ENCODE peak calls at places on chromosome 19, in seven cellular contexts. I is mucosa of descending colon, Z is thoracic aorta, U is A673, X is breast epithelium, M is left lung, C is astrocyte. G is an unnamed sample.

GRCh38 chr19:39641773-39642172 is 13.9 kb upstream of the LGALS16 start:
- DNase-seq in Z (no peak), M (no peak), U (no peak), I (no peak), C (no peak), X (no peak), G (no peak)

GRCh38 chr19:798415-799075 is 1.3 kb downstream of the PTBP1 start:
- DNase-seq in C (no peak), M (no peak), U (no peak), X (no peak), I (peak; percentile 81), Z (no peak), G (no peak)

GRCh38 chr19:1090731-1091543 is 4.2 kb downstream of the POLR2E start:
- DNase-seq in C (no peak), M (no peak), Z (no peak), I (no peak), U (no peak), X (no peak), G (no peak)

GRCh38 chr19:55650602-55651230 is 2.7 kb downstream of the CCDC106 start:
- DNase-seq in X (no peak), C (no peak), M (no peak), U (no peak), Z (no peak), I (no peak), G (no peak)

GRCh38 chr19:48934837-48935236 is 1.3 kb downstream of the DHDH start:
- DNase-seq in U (no peak), M (no peak), X (no peak), I (no peak), C (no peak), Z (no peak), G (no peak)

GRCh38 chr19:3586124-3586626 is 897 bp downstream of the GIPC3 start:
- DNase-seq in Z (no peak), I (no peak), X (no peak), C (no peak), U (peak; percentile 57), M (no peak), G (no peak)

GRCh38 chr19:23283925-23284324 is 33.7 kb upstream of the ZNF724 start:
- DNase-seq in I (peak; percentile 80), U (peak; percentile 38), X (peak; percentile 61), M (no peak), C (peak; percentile 5), Z (no peak), G (no peak)

GRCh38 chr19:48713041-48713863 is 6.3 kb downstream of the MAMSTR start:
- DNase-seq in Z (no peak), X (no peak), U (no peak), I (no peak), C (no peak), M (no peak), G (no peak)

GRCh38 chr19:40737102-40737644 is 13.1 kb downstream of the ACTMAP start:
- DNase-seq in X (no peak), I (no peak), Z (no peak), C (no peak), M (no peak), U (no peak), G (no peak)

GRCh38 chr19:37074819-37075362 is 3.3 kb upstream of the ZNF420 start:
- DNase-seq in X (no peak), C (no peak), U (no peak), I (no peak), M (no peak), Z (no peak), G (no peak)

GRCh38 chr19:37078717-37079032 is 442 bp downstream of the ZNF420 start:
- DNase-seq in M (no peak), I (no peak), Z (no peak), U (no peak), X (no peak), C (no peak), G (no peak)

GRCh38 chr19:37077615-37077928 is 661 bp upstream of the ZNF420 start:
- DNase-seq in C (no peak), Z (no peak), M (no peak), X (no peak), I (no peak), U (peak; percentile 6), G (peak; percentile 13)

GRCh38 chr19:37079238-37079637 is 1.0 kb downstream of the ZNF420 start:
- DNase-seq in C (no peak), M (no peak), I (no peak), U (no peak), Z (no peak), X (no peak), G (no peak)

DNA sequence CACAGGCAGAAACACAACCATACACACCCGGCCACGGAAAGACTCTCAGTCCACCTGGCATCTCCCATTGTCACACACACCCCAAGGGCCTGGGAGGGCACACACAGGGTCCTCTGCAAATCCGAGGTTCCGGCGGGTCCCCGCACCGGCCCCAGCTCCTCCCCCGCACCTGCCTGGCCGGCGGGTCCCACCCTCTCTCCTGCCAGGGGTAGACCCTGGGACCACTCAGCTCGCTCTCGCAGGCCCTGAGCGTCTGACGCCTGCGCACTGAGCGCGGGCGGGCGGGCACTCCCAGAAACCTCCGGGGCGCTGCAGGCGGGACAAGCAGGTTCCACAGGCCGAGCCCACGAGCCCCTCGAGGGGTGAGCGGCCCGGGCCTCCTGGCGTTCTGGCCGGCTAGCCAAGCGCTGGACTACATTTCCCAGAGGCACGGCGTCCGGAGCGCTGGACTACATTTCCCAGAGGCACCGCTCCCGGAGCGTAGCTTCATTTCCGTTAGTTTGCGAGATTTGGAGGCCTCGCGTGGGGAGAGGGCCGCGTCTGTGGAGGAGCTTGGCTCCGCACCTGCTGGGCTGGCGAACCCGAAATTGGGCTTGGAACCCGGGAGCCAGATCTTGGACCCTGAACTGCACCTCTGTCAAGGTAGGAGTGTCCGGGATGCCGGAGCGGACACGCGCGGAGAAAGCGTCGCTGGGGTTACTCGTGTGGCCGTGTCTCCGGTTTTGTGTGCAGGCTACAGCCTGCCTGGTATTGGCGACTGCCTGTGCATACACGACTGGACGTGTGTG is at the start of gene ZNF420:
- DNase-seq in X (peak; percentile 91), Z (peak; percentile 73), C (peak; percentile 93), U (peak; percentile 94), I (peak; percentile 96), M (peak; percentile 95), G (peak; percentile 72)
- H3K4me3 ChIP-seq in X (peak within 1 kb of the TSS; percentile 79), Z (peak within 1 kb of the TSS; percentile 83), C (peak within 1 kb of the TSS; percentile 97), U (peak within 1 kb of the TSS; percentile 86), I (peak within 1 kb of the TSS; percentile 65), M (peak within 1 kb of the TSS; percentile 63), G (peak within 1 kb of the TSS; percentile 91)

DNA sequence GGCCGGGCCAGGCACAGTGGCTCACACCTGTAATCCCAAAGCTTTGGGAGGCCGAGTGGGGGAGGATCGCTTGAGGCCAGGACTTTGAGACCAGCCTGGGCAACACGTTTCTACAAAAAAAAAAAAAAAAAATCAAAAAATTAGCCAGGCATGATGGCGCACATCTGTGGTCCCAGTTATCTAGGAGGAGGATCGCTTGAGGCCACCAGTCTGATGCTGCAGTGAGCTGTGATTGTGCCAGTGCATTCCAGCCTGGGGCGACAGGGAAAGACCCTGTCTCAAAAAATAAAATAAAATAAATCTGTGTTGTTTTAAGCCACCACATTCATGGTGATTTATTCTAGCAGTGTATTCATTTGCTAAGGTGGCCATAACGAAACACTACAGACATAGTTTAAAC is 4.1 kb upstream of the DACT3 start:
- DNase-seq in M (no peak), X (no peak), Z (no peak), I (no peak), C (no peak), U (no peak), G (no peak)
- H3K4me3 ChIP-seq in M (no peak overlapping the region), X (no peak overlapping the region), Z (no peak overlapping the region), I (no peak overlapping the region), C (no peak overlapping the region), U (no peak overlapping the region), G (no peak overlapping the region)

GRCh38 chr19:53102701-53103140 is 501 bp downstream of the ZNF160 start:
- DNase-seq in Z (no peak), M (peak; percentile 40), U (peak; percentile 23), I (no peak), C (peak; percentile 10), X (no peak), G (no peak)
- H3K4me3 ChIP-seq in Z (peak overlapping the region; percentile 100), M (peak overlapping the region; percentile 77), U (peak overlapping the region; percentile 96), I (peak overlapping the region; percentile 63), C (peak overlapping the region; percentile 97), X (peak overlapping the region; percentile 79), G (peak overlapping the region; percentile 99)

GRCh38 chr19:2282062-2282861 is at the start of gene PEAK3:
- DNase-seq in Z (no peak), I (peak; percentile 66), U (no peak), C (peak; percentile 27), M (peak; percentile 91), X (no peak), G (no peak)
- H3K4me3 ChIP-seq in Z (peak within 1 kb of the TSS; percentile 58), I (no peak within 1 kb of the TSS), U (no peak within 1 kb of the TSS), C (peak within 1 kb of the TSS; percentile 30), M (peak within 1 kb of the TSS; percentile 50), X (peak within 1 kb of the TSS; percentile 31), G (peak within 1 kb of the TSS; percentile 19)

DNA sequence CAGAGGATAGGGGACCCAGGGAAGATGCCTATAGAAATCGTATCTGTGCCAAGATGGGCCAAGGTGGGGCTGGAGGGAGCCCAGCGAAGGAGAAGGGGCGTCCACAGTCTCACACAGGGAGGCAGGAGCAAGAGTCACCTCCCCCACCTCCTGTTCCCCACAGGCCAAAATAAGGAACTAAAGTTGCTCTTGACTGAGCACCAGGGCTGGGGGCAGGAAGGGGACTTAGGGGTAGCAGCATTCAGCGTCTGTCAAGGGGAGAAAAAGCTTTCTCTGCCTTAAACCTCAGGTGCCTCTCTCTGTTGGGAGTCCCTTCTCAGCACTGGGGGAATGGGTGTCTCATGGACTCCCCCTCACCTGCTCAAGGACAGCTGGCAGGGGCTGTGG is 404 bp downstream of the CD79A start:
- DNase-seq in U (no peak), X (no peak), I (no peak), C (no peak), M (peak; percentile 47), Z (no peak), G (no peak)
- H3K4me3 ChIP-seq in U (no peak overlapping the region), X (no peak overlapping the region), I (no peak overlapping the region), C (no peak overlapping the region), M (no peak overlapping the region), Z (no peak overlapping the region), G (no peak overlapping the region)

DNA sequence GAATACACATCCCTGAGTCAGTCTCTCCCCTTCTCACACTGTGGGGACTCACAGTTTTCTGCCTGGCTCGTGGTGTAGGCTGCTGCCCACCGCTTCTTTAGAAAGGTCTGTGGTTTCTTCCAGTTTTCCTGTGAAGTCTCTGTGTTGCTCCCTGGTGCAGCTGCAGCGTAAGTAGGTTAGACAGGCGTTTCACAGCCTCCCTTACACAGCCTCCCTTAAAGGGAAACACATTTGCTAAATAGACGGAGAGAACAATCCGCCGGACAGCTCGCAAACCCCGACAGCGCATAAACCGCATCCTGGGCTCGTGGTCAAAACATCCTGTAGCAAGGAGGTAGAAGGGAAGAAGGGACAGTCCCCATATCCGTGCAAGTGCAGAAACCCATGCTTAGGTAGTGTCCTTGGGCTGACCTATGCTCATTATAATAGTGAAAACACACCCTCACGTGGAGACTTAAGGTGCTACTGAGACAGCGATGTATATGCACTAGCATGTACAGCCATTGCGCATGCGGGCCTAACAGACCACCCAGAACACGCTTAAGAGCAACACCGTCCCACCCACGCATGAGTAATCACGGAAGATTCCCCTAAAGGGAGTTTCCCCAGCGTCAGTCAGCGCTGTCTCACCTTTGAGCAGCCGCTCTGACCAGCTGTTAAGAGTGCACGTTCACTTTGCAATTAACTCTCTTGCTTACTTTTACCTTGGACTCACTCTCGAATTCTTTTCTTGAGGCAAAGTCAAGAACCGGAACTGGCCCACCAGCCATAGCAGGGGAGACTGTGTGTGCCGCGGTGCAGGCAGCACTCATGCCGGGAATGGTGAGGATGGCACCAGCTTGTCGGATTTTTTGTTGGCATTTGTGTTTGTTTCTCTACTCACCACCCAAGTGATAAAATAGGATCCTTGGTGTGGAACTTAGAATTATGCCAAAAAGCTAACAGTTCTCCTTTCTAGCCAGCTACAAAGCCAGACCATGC is 16.6 kb downstream of the SIGLEC8 start:
- DNase-seq in I (peak; percentile 65), U (no peak), C (no peak), Z (no peak), M (no peak), X (no peak), G (no peak)
- H3K4me3 ChIP-seq in I (no peak overlapping the region), U (no peak overlapping the region), C (no peak overlapping the region), Z (peak overlapping the region; percentile 48), M (peak overlapping the region; percentile 28), X (no peak overlapping the region), G (no peak overlapping the region)

G was measured in epithelial cell of proximal tubule.